ENCODE peak calls at places on chromosomes 12 and 14, in seven cellular contexts. A is stomach, M is transverse colon, S is esophagus muscularis mucosa, P is HCT116, I is prostate gland, U is GM12878. G is an unnamed sample.

GRCh38 chr14:52049721-52050588 is 18.9 kb downstream of the NID2 start:
- DNase-seq in A (no peak), M (peak; percentile 28), S (peak; percentile 90), P (no peak), I (no peak), U (no peak), G (no peak)

GRCh38 chr14:57245941-57246340 is 22.8 kb downstream of the EXOC5 start:
- DNase-seq in A (no peak), M (no peak), S (no peak), P (no peak), I (no peak), U (no peak), G (no peak)

GRCh38 chr14:84006643-84007137 is 1523.3 kb upstream of the FLRT2 start:
- DNase-seq in A (no peak), M (no peak), S (no peak), P (no peak), I (no peak), U (no peak), G (no peak)

GRCh38 chr14:85357120-85357519 is 172.8 kb upstream of the FLRT2 start:
- DNase-seq in A (no peak), M (no peak), S (no peak), P (no peak), I (no peak), U (no peak), G (no peak)

GRCh38 chr14:21185506-21185905 is 29.6 kb upstream of the OR5AU1 start:
- DNase-seq in A (no peak), M (no peak), S (no peak), P (no peak), I (no peak), U (no peak), G (no peak)

GRCh38 chr14:106776395-106776983 is 1250.1 kb downstream of the TMEM121 start:
- DNase-seq in A (no peak), M (no peak), S (no peak), P (no peak), I (no peak), U (no peak), G (no peak)

GRCh38 chr12:21940972-21941521 is at the start of gene ABCC9:
- DNase-seq in A (peak; percentile 28), M (peak; percentile 13), S (peak; percentile 93), P (no peak), I (peak; percentile 30), U (no peak), G (peak; percentile 83)

GRCh38 chr12:46386877-46387629 is 14.5 kb upstream of the SLC38A2 start:
- DNase-seq in A (no peak), M (peak; percentile 43), S (no peak), P (no peak), I (no peak), U (no peak), G (peak; percentile 63)

GRCh38 chr14:35898217-35898775 is 72.2 kb downstream of the BRMS1L start:
- DNase-seq in A (no peak), M (no peak), S (no peak), P (no peak), I (no peak), U (no peak), G (no peak)

GRCh38 chr12:92244036-92244435 is 98.4 kb upstream of the BTG1 start:
- DNase-seq in A (no peak), M (no peak), S (no peak), P (no peak), I (peak; percentile 54), U (no peak), G (no peak)

GRCh38 chr14:44820230-44820964 is 141.3 kb downstream of the KLHL28 start:
- DNase-seq in A (no peak), M (no peak), S (no peak), P (no peak), I (no peak), U (no peak), G (no peak)

GRCh38 chr14:90968025-90968424 is 92.4 kb downstream of the RPS6KA5 start:
- DNase-seq in A (no peak), M (no peak), S (no peak), P (no peak), I (no peak), U (no peak), G (no peak)

GRCh38 chr14:22531451-22532344 is 57.3 kb downstream of the DAD1 start:
- DNase-seq in A (no peak), M (no peak), S (no peak), P (no peak), I (no peak), U (peak; percentile 93), G (no peak)

GRCh38 chr14:91021115-91021514 is 39.3 kb downstream of the RPS6KA5 start:
- DNase-seq in A (no peak), M (no peak), S (no peak), P (no peak), I (no peak), U (no peak), G (no peak)

GRCh38 chr14:98580131-98580678 is 691.8 kb downstream of the BCL11B start:
- DNase-seq in A (no peak), M (no peak), S (no peak), P (no peak), I (no peak), U (no peak), G (no peak)

GRCh38 chr12:42593781-42594322 is 4.3 kb upstream of the PRICKLE1 start:
- DNase-seq in A (no peak), M (no peak), S (peak; percentile 81), P (no peak), I (no peak), U (no peak), G (no peak)

GRCh38 chr12:5944688-5945070 is 380 bp downstream of the ANO2 start:
- DNase-seq in A (no peak), M (no peak), S (peak; percentile 82), P (no peak), I (no peak), U (no peak), G (no peak)

GRCh38 chr12:92464911-92465310 is 237.9 kb upstream of the PLEKHG7 start:
- DNase-seq in A (no peak), M (no peak), S (no peak), P (no peak), I (no peak), U (no peak), G (no peak)

DNA sequence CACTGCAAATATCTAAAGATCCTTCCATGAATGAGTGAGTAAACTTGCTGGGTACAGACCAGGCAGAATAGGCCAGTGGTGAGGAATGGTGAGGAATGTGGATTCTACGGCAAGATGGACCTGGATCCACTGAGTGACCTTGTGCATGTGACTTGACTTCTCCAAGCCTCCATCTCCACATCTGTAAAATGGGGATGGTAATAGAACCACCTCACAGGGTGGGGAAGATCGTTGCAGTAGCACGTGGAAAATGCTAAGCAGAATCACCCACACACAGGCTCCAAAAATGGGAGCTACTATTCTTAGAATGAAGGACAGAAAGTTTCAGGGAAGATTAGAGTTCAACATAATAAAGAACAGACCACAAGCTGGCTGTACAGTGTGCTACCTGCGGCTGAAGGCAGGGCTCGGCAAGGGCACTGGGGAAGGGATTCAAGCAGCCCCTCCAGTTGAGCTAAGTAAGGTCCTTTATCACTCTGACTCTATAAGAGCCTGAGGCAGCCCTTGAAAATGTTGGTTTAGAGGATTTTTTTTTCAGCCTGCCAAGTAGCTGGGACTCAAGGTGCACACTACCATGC is 47.5 kb downstream of the ACTN1 start:
- DNase-seq in A (no peak), M (no peak), S (no peak), P (no peak), I (no peak), U (no peak), G (no peak)
- H3K4me1 ChIP-seq in A (peaks cover 59% of the 10 kb centered on the region), M (peaks cover 68% of the 10 kb centered on the region), S (peaks cover 67% of the 10 kb centered on the region), P (peaks cover 5% of the 10 kb centered on the region), I (peaks cover 5% of the 10 kb centered on the region), U (no peaks in the 10 kb centered on the region), G (peaks cover 29% of the 10 kb centered on the region)

DNA sequence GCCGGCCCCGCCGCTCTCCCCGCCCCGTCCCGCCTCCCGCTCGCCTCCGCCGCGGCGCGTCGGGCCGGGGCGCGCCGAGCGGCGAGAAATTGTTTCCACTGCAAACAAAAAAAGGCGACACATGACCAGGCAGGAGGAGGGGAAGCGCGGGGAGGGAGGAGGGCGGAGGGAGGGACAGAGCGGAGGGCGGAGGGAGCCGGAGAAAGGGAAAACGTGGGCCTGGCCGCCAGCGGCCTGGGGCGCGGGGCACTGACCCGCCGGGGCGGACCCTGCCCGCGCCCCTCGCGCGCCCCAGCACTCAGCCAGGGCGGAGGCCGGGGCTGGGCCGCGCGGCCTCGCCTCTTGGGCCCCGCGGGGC is at the start of gene FOXN3:
- DNase-seq in A (peak; percentile 92), M (peak; percentile 95), S (peak; percentile 97), P (peak; percentile 78), I (peak; percentile 92), U (no peak), G (peak; percentile 96)
- TF ChIP-seq POLR2AphosphoS5 in A (peak; percentile 79), M (peak; percentile 62), S (peak; percentile 54), P (no peak), I (peak; percentile 55), U (no peak), G (no peak)

DNA sequence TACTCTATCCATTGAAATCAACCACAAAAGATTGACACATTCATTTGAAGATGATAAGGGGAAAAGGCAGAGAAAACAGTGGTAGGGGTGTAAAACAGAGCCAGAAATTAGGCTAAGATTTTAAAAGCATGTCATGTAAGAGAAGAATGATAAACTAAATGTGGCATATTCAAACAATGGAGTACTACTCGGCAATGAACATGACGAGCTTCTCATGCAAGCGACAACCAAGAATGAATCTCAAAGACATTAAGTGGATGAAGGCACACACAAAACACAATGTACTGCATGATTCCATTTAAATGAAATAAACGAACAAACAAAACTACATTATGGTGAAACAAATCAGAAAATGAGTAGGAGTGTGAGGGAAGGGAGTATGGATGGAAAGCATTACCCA is 134.8 kb downstream of the ITPR2 start:
- DNase-seq in A (no peak), M (no peak), S (no peak), P (no peak), I (no peak), U (no peak), G (no peak)
- H3K4me1 ChIP-seq in A (no peaks in the 10 kb centered on the region), M (no peaks in the 10 kb centered on the region), S (no peaks in the 10 kb centered on the region), P (no peaks in the 10 kb centered on the region), I (no peaks in the 10 kb centered on the region), U (no peaks in the 10 kb centered on the region), G (peaks cover 3% of the 10 kb centered on the region)

GRCh38 chr12:123808167-123808566 is 46.1 kb downstream of the DNAH10 start:
- DNase-seq in A (no peak), M (no peak), S (no peak), P (peak; percentile 6), I (no peak), U (no peak), G (no peak)

GRCh38 chr12:123801573-123802178 is 39.6 kb downstream of the DNAH10 start:
- DNase-seq in A (no peak), M (no peak), S (no peak), P (peak; percentile 26), I (no peak), U (no peak), G (no peak)

GRCh38 chr12:123807670-123808069 is 45.6 kb downstream of the DNAH10 start:
- DNase-seq in A (no peak), M (no peak), S (no peak), P (no peak), I (no peak), U (no peak), G (no peak)

GRCh38 chr12:123807002-123807401 is 44.9 kb downstream of the DNAH10 start:
- DNase-seq in A (no peak), M (no peak), S (no peak), P (no peak), I (no peak), U (no peak), G (no peak)

DNA sequence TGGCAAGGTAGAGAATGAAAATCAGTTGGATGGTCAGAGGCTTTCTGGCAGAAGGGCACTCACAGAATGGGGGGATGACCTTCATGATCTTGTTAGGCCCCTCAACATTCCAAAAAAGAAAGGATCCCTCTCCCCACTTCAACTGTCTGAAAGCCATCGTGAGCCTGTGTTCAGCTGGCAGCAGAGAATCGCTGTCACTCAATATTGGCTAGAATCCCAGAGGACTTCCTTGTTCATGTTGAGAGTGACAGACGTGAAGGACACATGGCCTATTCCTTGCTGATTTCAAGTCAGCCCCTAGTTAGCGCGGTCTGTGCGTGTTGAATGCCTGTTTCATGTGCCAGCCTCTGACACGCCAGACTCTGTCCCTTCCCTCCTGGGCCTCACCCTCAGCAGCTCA is 43.0 kb downstream of the DNAH10 start:
- DNase-seq in A (no peak), M (no peak), S (no peak), P (no peak), I (no peak), U (no peak), G (no peak)
- TF ChIP-seq POLR2AphosphoS5 in A (no peak), M (no peak), S (no peak), P (no peak), I (no peak), U (no peak), G (no peak)

G was measured in suprapubic skin.